ENCODE peak calls at places on chromosomes 13 and 19, in ten cellular contexts. Z is upper lobe of left lung, L is lung, G is HTR-8/SVneo, B is neural crest cell, C is NCI-H510A, X is Calu3, P is stromal cell of bone marrow, F is brain pericyte, J is hepatic stellate cell. I is an unnamed sample.

GRCh38 chr13:103898481-103898880 is 832.3 kb upstream of the SLC10A2 start:
- DNase-seq in X (no peak), C (no peak), Z (no peak), P (no peak), B (no peak), F (no peak), L (no peak), G (no peak), J (no peak), I (no peak)

GRCh38 chr19:6393982-6394412 is 1.0 kb upstream of the GTF2F1 start:
- DNase-seq in F (no peak), X (no peak), C (no peak), P (no peak), B (no peak), L (no peak), J (no peak), G (no peak), Z (no peak), I (no peak)

GRCh38 chr13:32228330-32229041 is 86.7 kb downstream of the ZAR1L start:
- DNase-seq in P (no peak), B (no peak), X (no peak), G (no peak), L (no peak), F (peak; percentile 46), Z (no peak), C (peak; percentile 81), J (peak; percentile 21), I (peak; percentile 10)

GRCh38 chr13:110404321-110404720 is 97.2 kb downstream of the COL4A2 start:
- DNase-seq in P (no peak), X (no peak), F (no peak), C (no peak), J (no peak), L (no peak), G (no peak), B (no peak), Z (no peak), I (no peak)

GRCh38 chr19:4795400-4795799 is 3.9 kb downstream of the FEM1A start:
- DNase-seq in B (no peak), C (no peak), F (no peak), J (no peak), P (no peak), X (no peak), L (no peak), Z (no peak), G (no peak), I (no peak)

GRCh38 chr13:47117268-47117667 is 220.4 kb upstream of the HTR2A start:
- DNase-seq in G (no peak), P (peak; percentile 70), C (no peak), J (peak; percentile 21), L (no peak), B (no peak), F (peak; percentile 17), X (no peak), Z (no peak), I (no peak)

GRCh38 chr19:32438751-32439150 is 33.2 kb downstream of the DPY19L3 start:
- DNase-seq in G (no peak), F (no peak), B (no peak), X (no peak), L (no peak), J (no peak), Z (no peak), P (no peak), C (no peak), I (no peak)

GRCh38 chr19:1299822-1300221 is 14.1 kb downstream of the EFNA2 start:
- DNase-seq in G (no peak), P (no peak), L (no peak), J (no peak), Z (no peak), X (no peak), F (no peak), C (no peak), B (no peak), I (no peak)

GRCh38 chr19:47698631-47699359 is 14.4 kb upstream of the EHD2 start:
- DNase-seq in Z (no peak), G (no peak), J (no peak), F (no peak), C (no peak), L (no peak), X (no peak), P (no peak), B (no peak), I (no peak)

GRCh38 chr19:16070366-16070990 is 5.8 kb upstream of the TPM4 start:
- DNase-seq in Z (peak; percentile 95), G (no peak), P (no peak), L (peak; percentile 88), B (no peak), F (no peak), X (peak; percentile 94), J (no peak), C (no peak), I (peak; percentile 95)

GRCh38 chr19:16397791-16398529 is 73.3 kb downstream of the KLF2 start:
- DNase-seq in C (no peak), F (no peak), P (no peak), L (no peak), J (no peak), X (no peak), B (no peak), G (no peak), Z (no peak), I (no peak)

GRCh38 chr13:22175815-22176214 is 504.9 kb downstream of the FGF9 start:
- DNase-seq in B (no peak), L (no peak), P (no peak), Z (no peak), F (no peak), J (no peak), C (no peak), G (no peak), X (no peak), I (no peak)

GRCh38 chr13:57611956-57612355 is 19.6 kb upstream of the PCDH17 start:
- DNase-seq in L (no peak), C (no peak), X (no peak), G (no peak), F (no peak), J (no peak), Z (no peak), P (no peak), B (no peak), I (no peak)

GRCh38 chr13:21670006-21670882 is 629 bp upstream of the FGF9 start:
- DNase-seq in B (peak; percentile 67), Z (peak; percentile 50), C (peak; percentile 53), J (peak; percentile 47), G (no peak), F (no peak), X (peak; percentile 52), P (no peak), L (no peak), I (peak; percentile 76)

GRCh38 chr13:112956516-112957294 is 12.3 kb upstream of the MCF2L start:
- DNase-seq in Z (no peak), P (no peak), C (no peak), L (no peak), G (no peak), F (no peak), B (peak; percentile 33), X (no peak), J (no peak), I (no peak)

GRCh38 chr19:18074192-18074591 is 12.5 kb downstream of the IL12RB1 start:
- DNase-seq in J (no peak), G (no peak), Z (no peak), B (no peak), L (no peak), F (no peak), C (peak; percentile 34), P (no peak), X (no peak), I (no peak)

GRCh38 chr13:100674363-100674847 is at the start of gene TMTC4:
- DNase-seq in P (no peak), F (no peak), Z (no peak), G (no peak), X (peak; percentile 2), L (no peak), B (no peak), J (no peak), C (no peak), I (no peak)

GRCh38 chr19:15282311-15282705 is 50.0 kb downstream of the BRD4 start:
- DNase-seq in Z (no peak), C (no peak), F (no peak), X (no peak), G (no peak), L (no peak), P (no peak), B (no peak), J (no peak), I (no peak)

GRCh38 chr19:2012941-2013682 is 2.4 kb downstream of the BTBD2 start:
- DNase-seq in J (no peak), P (no peak), L (no peak), F (no peak), C (no peak), Z (no peak), X (no peak), B (no peak), G (no peak), I (no peak)

GRCh38 chr19:16867211-16867610 is 21.6 kb upstream of the F2RL3 start:
- DNase-seq in J (no peak), L (no peak), B (no peak), C (no peak), P (no peak), F (no peak), G (no peak), Z (no peak), X (no peak), I (no peak)

GRCh38 chr19:15154002-15154612 is 46.7 kb downstream of the NOTCH3 start:
- DNase-seq in L (no peak), P (peak; percentile 14), J (peak; percentile 52), Z (no peak), X (peak; percentile 50), F (no peak), B (peak; percentile 43), G (no peak), C (no peak), I (no peak)

GRCh38 chr13:35157143-35157755 is 215.2 kb downstream of the NBEA start:
- DNase-seq in B (peak; percentile 39), J (peak; percentile 2), F (peak; percentile 8), X (peak; percentile 30), P (peak; percentile 33), Z (no peak), G (peak; percentile 22), L (peak; percentile 33), C (peak; percentile 11), I (peak; percentile 52)

GRCh38 chr13:114046447-114046846 is 72.6 kb upstream of the C13orf46 start:
- DNase-seq in F (no peak), P (no peak), C (no peak), G (no peak), L (no peak), X (no peak), Z (no peak), B (no peak), J (no peak), I (no peak)

GRCh38 chr19:30675086-30675485 is 302.9 kb downstream of the ZNF536 start:
- DNase-seq in G (no peak), L (no peak), C (no peak), X (no peak), B (no peak), J (no peak), F (no peak), Z (no peak), P (no peak), I (no peak)

GRCh38 chr19:53131085-53131484 is 1.6 kb downstream of the ZNF415 start:
- DNase-seq in P (no peak), F (no peak), L (no peak), Z (no peak), G (no peak), J (no peak), B (no peak), X (no peak), C (no peak), I (no peak)

GRCh38 chr19:38267780-38268430 is 3.5 kb downstream of the SPINT2 start:
- DNase-seq in X (peak; percentile 68), P (no peak), F (no peak), Z (peak; percentile 79), G (no peak), L (peak; percentile 62), J (no peak), C (no peak), B (no peak), I (peak; percentile 32)

GRCh38 chr19:42422576-42423461 is 4.4 kb downstream of the LIPE start:
- DNase-seq in F (no peak), L (no peak), C (no peak), P (no peak), G (peak; percentile 42), X (peak; percentile 54), B (peak; percentile 68), J (peak; percentile 64), Z (no peak), I (no peak)

GRCh38 chr19:16160943-16161560 is 12.3 kb downstream of the CIB3 start:
- DNase-seq in X (peak; percentile 38), F (no peak), P (peak; percentile 73), Z (no peak), C (no peak), J (peak; percentile 73), B (no peak), G (peak; percentile 70), L (no peak), I (peak; percentile 74)